ENCODE peak calls at places on chromosomes 2 and 18, in nine cellular contexts. One of them, this sample, is unnamed.

GRCh38 chr18:67938691-67939090 is 422.2 kb upstream of the DSEL start:
- DNase-seq in D721Med: no peak
- DNase-seq in stomach: no peak
- DNase-seq in PC-3: peak
- DNase-seq in fibroblast of mammary gland: peak
- DNase-seq in fibroblast of the aortic adventitia: no peak
- DNase-seq in brain microvascular endothelial cell: no peak
- DNase-seq in cardiac fibroblast: peak
- DNase-seq in sigmoid colon: no peak
- DNase-seq in this sample: no peak

GRCh38 chr2:209986405-209986804 is 16.0 kb upstream of the RPE start:
- DNase-seq in fibroblast of mammary gland: peak
- DNase-seq in stomach: no peak
- DNase-seq in PC-3: peak
- DNase-seq in brain microvascular endothelial cell: no peak
- DNase-seq in fibroblast of the aortic adventitia: no peak
- DNase-seq in sigmoid colon: no peak
- DNase-seq in D721Med: no peak
- DNase-seq in cardiac fibroblast: peak
- DNase-seq in this sample: no peak

GRCh38 chr18:56315363-56315762 is 323.0 kb downstream of the TXNL1 start:
- DNase-seq in PC-3: peak
- DNase-seq in fibroblast of mammary gland: peak
- DNase-seq in cardiac fibroblast: peak
- DNase-seq in brain microvascular endothelial cell: no peak
- DNase-seq in stomach: no peak
- DNase-seq in fibroblast of the aortic adventitia: peak
- DNase-seq in D721Med: no peak
- DNase-seq in sigmoid colon: no peak
- DNase-seq in this sample: peak

GRCh38 chr18:78448106-78448505 is 531.5 kb upstream of the SALL3 start:
- DNase-seq in stomach: no peak
- DNase-seq in sigmoid colon: no peak
- DNase-seq in fibroblast of mammary gland: no peak
- DNase-seq in brain microvascular endothelial cell: no peak
- DNase-seq in cardiac fibroblast: no peak
- DNase-seq in PC-3: no peak
- DNase-seq in D721Med: no peak
- DNase-seq in fibroblast of the aortic adventitia: no peak
- DNase-seq in this sample: no peak

GRCh38 chr2:187547353-187547979 is 6.8 kb downstream of the TFPI start:
- DNase-seq in sigmoid colon: peak
- DNase-seq in cardiac fibroblast: peak
- DNase-seq in brain microvascular endothelial cell: peak
- DNase-seq in D721Med: no peak
- DNase-seq in stomach: no peak
- DNase-seq in PC-3: peak
- DNase-seq in fibroblast of the aortic adventitia: peak
- DNase-seq in fibroblast of mammary gland: peak
- DNase-seq in this sample: peak

GRCh38 chr2:28424799-28425492 is 32.3 kb downstream of the FOSL2 start:
- DNase-seq in PC-3: no peak
- DNase-seq in fibroblast of mammary gland: no peak
- DNase-seq in stomach: no peak
- DNase-seq in fibroblast of the aortic adventitia: no peak
- DNase-seq in cardiac fibroblast: no peak
- DNase-seq in brain microvascular endothelial cell: no peak
- DNase-seq in D721Med: no peak
- DNase-seq in sigmoid colon: no peak
- DNase-seq in this sample: no peak

GRCh38 chr18:22822024-22822423 is 111.1 kb upstream of the RBBP8 start:
- DNase-seq in D721Med: no peak
- DNase-seq in sigmoid colon: no peak
- DNase-seq in stomach: no peak
- DNase-seq in cardiac fibroblast: peak
- DNase-seq in PC-3: peak
- DNase-seq in brain microvascular endothelial cell: peak
- DNase-seq in fibroblast of mammary gland: peak
- DNase-seq in fibroblast of the aortic adventitia: peak
- DNase-seq in this sample: peak

GRCh38 chr2:207546822-207547221 is 17.1 kb downstream of the CREB1 start:
- DNase-seq in cardiac fibroblast: peak
- DNase-seq in D721Med: no peak
- DNase-seq in stomach: no peak
- DNase-seq in fibroblast of mammary gland: no peak
- DNase-seq in fibroblast of the aortic adventitia: peak
- DNase-seq in PC-3: no peak
- DNase-seq in brain microvascular endothelial cell: no peak
- DNase-seq in sigmoid colon: no peak
- DNase-seq in this sample: peak

GRCh38 chr2:119827866-119828507 is 68.3 kb downstream of the PTPN4 start:
- DNase-seq in stomach: no peak
- DNase-seq in D721Med: no peak
- DNase-seq in sigmoid colon: no peak
- DNase-seq in brain microvascular endothelial cell: peak
- DNase-seq in fibroblast of the aortic adventitia: peak
- DNase-seq in cardiac fibroblast: peak
- DNase-seq in fibroblast of mammary gland: peak
- DNase-seq in PC-3: peak
- DNase-seq in this sample: peak

GRCh38 chr2:216473187-216473586 is 25.5 kb upstream of the RPL37A start:
- DNase-seq in fibroblast of the aortic adventitia: no peak
- DNase-seq in D721Med: no peak
- DNase-seq in PC-3: no peak
- DNase-seq in sigmoid colon: no peak
- DNase-seq in fibroblast of mammary gland: no peak
- DNase-seq in stomach: no peak
- DNase-seq in brain microvascular endothelial cell: no peak
- DNase-seq in cardiac fibroblast: no peak
- DNase-seq in this sample: no peak

GRCh38 chr2:177413703-177414102 is 21.1 kb downstream of the AGPS start:
- DNase-seq in fibroblast of the aortic adventitia: no peak
- DNase-seq in brain microvascular endothelial cell: no peak
- DNase-seq in D721Med: no peak
- DNase-seq in cardiac fibroblast: no peak
- DNase-seq in sigmoid colon: no peak
- DNase-seq in PC-3: no peak
- DNase-seq in stomach: no peak
- DNase-seq in fibroblast of mammary gland: no peak
- DNase-seq in this sample: no peak

GRCh38 chr2:241300000-241300399 is 15.5 kb downstream of the HDLBP start:
- DNase-seq in stomach: no peak
- DNase-seq in fibroblast of the aortic adventitia: no peak
- DNase-seq in PC-3: no peak
- DNase-seq in sigmoid colon: no peak
- DNase-seq in fibroblast of mammary gland: no peak
- DNase-seq in cardiac fibroblast: no peak
- DNase-seq in brain microvascular endothelial cell: no peak
- DNase-seq in D721Med: no peak
- DNase-seq in this sample: no peak

GRCh38 chr2:15618449-15618855 is 26.8 kb downstream of the DDX1 start:
- DNase-seq in cardiac fibroblast: no peak
- DNase-seq in PC-3: no peak
- DNase-seq in sigmoid colon: no peak
- DNase-seq in stomach: no peak
- DNase-seq in brain microvascular endothelial cell: no peak
- DNase-seq in D721Med: no peak
- DNase-seq in fibroblast of the aortic adventitia: no peak
- DNase-seq in fibroblast of mammary gland: no peak
- DNase-seq in this sample: no peak

GRCh38 chr2:118309201-118310015 is 221.1 kb downstream of the INSIG2 start:
- DNase-seq in sigmoid colon: no peak
- DNase-seq in D721Med: no peak
- DNase-seq in cardiac fibroblast: no peak
- DNase-seq in PC-3: no peak
- DNase-seq in fibroblast of the aortic adventitia: no peak
- DNase-seq in brain microvascular endothelial cell: no peak
- DNase-seq in stomach: no peak
- DNase-seq in fibroblast of mammary gland: peak
- DNase-seq in this sample: no peak

GRCh38 chr2:127638361-127639110 is 7.4 kb upstream of the GPR17 start:
- DNase-seq in stomach: peak
- DNase-seq in D721Med: no peak
- DNase-seq in fibroblast of mammary gland: peak
- DNase-seq in brain microvascular endothelial cell: no peak
- DNase-seq in PC-3: peak
- DNase-seq in cardiac fibroblast: peak
- DNase-seq in fibroblast of the aortic adventitia: no peak
- DNase-seq in sigmoid colon: no peak
- DNase-seq in this sample: peak

GRCh38 chr2:6653281-6653750 is 212.4 kb downstream of the CMPK2 start:
- DNase-seq in stomach: no peak
- DNase-seq in sigmoid colon: no peak
- DNase-seq in brain microvascular endothelial cell: no peak
- DNase-seq in fibroblast of the aortic adventitia: no peak
- DNase-seq in fibroblast of mammary gland: no peak
- DNase-seq in D721Med: no peak
- DNase-seq in PC-3: no peak
- DNase-seq in cardiac fibroblast: no peak
- DNase-seq in this sample: no peak

GRCh38 chr2:637804-638203 is 39.4 kb downstream of the TMEM18 start:
- DNase-seq in fibroblast of the aortic adventitia: no peak
- DNase-seq in fibroblast of mammary gland: no peak
- DNase-seq in stomach: no peak
- DNase-seq in PC-3: peak
- DNase-seq in brain microvascular endothelial cell: no peak
- DNase-seq in sigmoid colon: no peak
- DNase-seq in D721Med: no peak
- DNase-seq in cardiac fibroblast: no peak
- DNase-seq in this sample: peak

GRCh38 chr18:34809697-34810096 is 99.6 kb downstream of the DTNA start:
- DNase-seq in brain microvascular endothelial cell: peak
- DNase-seq in fibroblast of the aortic adventitia: peak
- DNase-seq in sigmoid colon: peak
- DNase-seq in D721Med: no peak
- DNase-seq in PC-3: peak
- DNase-seq in stomach: no peak
- DNase-seq in fibroblast of mammary gland: peak
- DNase-seq in cardiac fibroblast: peak
- DNase-seq in this sample: peak

GRCh38 chr18:50662775-50663383 is 103.0 kb downstream of the MAPK4 start:
- DNase-seq in fibroblast of mammary gland: no peak
- DNase-seq in cardiac fibroblast: no peak
- DNase-seq in stomach: no peak
- DNase-seq in fibroblast of the aortic adventitia: no peak
- DNase-seq in sigmoid colon: no peak
- DNase-seq in brain microvascular endothelial cell: no peak
- DNase-seq in D721Med: no peak
- DNase-seq in PC-3: no peak
- DNase-seq in this sample: no peak
- TF ChIP-seq CTCF in fibroblast of mammary gland: no peak
- TF ChIP-seq CTCF in cardiac fibroblast: no peak
- TF ChIP-seq CTCF in stomach: no peak
- TF ChIP-seq CTCF in fibroblast of the aortic adventitia: no peak
- TF ChIP-seq CTCF in sigmoid colon: no peak
- TF ChIP-seq CTCF in brain microvascular endothelial cell: no peak
- TF ChIP-seq CTCF in D721Med: no peak
- TF ChIP-seq CTCF in PC-3: no peak
- TF ChIP-seq CTCF in this sample: no peak

DNA sequence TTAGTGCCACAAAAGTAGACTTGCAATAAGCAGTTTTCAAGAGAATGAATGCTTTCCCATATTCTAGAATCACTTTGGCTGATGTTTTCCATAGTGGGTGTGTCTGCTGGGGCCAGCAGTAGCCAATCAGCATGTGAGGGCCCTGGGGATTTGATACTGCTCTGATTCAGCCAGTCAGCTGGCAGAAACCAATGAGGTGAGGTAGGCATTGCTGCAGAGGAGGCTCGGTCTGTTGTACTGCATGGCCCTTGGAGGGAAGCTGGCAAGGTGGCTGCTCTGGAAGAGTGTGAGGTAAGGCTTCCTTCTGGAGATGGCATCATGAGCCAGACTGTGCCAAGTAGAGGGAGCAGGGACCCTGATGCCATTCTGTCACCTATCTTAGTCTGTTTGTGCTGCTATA is 22.7 kb downstream of the TMEM87B start:
- DNase-seq in sigmoid colon: no peak
- DNase-seq in stomach: no peak
- DNase-seq in PC-3: peak
- DNase-seq in brain microvascular endothelial cell: no peak
- DNase-seq in fibroblast of mammary gland: peak
- DNase-seq in fibroblast of the aortic adventitia: peak
- DNase-seq in cardiac fibroblast: peak
- DNase-seq in D721Med: no peak
- DNase-seq in this sample: no peak
- TF ChIP-seq CTCF in sigmoid colon: no peak
- TF ChIP-seq CTCF in stomach: no peak
- TF ChIP-seq CTCF in PC-3: no peak
- TF ChIP-seq CTCF in brain microvascular endothelial cell: no peak
- TF ChIP-seq CTCF in fibroblast of mammary gland: no peak
- TF ChIP-seq CTCF in fibroblast of the aortic adventitia: no peak
- TF ChIP-seq CTCF in cardiac fibroblast: no peak
- TF ChIP-seq CTCF in D721Med: no peak
- TF ChIP-seq CTCF in this sample: no peak

DNA sequence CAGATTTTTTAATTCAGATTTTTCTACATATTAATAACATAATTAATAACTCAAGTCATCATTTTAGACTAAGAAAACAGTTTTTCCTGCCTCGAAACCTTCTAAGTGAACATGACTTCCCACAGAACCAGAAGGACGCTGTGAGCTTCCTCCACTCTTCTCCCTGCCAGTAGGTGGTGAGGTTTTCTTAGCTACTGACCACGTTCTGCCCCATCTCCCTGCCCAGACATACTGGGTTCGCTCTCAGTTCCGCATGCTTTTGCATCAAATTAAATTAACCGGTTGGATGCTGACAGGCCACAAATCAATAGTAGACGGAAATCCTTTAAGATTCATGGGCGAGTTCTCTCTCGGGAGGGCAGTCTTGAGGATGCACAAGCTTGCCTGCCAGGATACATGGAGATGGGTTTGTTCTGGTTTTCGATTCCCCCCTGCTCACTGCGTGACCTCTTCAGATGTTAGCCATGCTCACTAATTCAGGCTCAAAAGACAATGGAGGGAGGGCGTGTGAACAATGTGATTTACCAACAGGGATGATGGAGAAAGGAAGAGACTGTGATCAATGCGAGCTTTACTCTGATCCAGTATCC is 375.9 kb downstream of the EIPR1 start:
- DNase-seq in brain microvascular endothelial cell: no peak
- DNase-seq in stomach: no peak
- DNase-seq in D721Med: no peak
- DNase-seq in sigmoid colon: no peak
- DNase-seq in fibroblast of mammary gland: peak
- DNase-seq in PC-3: no peak
- DNase-seq in fibroblast of the aortic adventitia: peak
- DNase-seq in cardiac fibroblast: peak
- DNase-seq in this sample: no peak
- TF ChIP-seq CTCF in brain microvascular endothelial cell: no peak
- TF ChIP-seq CTCF in stomach: no peak
- TF ChIP-seq CTCF in D721Med: no peak
- TF ChIP-seq CTCF in sigmoid colon: no peak
- TF ChIP-seq CTCF in fibroblast of mammary gland: peak
- TF ChIP-seq CTCF in PC-3: peak
- TF ChIP-seq CTCF in fibroblast of the aortic adventitia: no peak
- TF ChIP-seq CTCF in cardiac fibroblast: no peak
- TF ChIP-seq CTCF in this sample: no peak

DNA sequence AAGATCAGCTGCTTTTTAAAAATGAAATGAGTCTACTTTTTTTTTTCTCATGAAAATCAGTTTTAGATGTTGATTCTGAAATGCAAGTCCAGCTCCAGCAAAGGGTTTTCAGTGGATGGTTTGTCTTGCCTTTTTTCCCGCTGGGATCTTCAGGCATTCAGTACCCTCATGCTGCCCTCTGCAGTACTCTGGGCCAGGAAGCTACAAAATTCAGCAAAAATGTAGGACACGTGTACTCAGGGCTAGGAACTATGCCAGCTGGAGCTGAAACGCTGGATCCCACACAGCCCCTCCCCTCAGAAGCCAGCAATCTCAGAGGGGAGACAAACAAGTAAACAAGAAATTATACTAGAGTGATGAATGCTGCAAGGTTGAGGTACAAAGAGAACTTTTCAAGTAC is 97.3 kb downstream of the MMADHC start:
- DNase-seq in sigmoid colon: no peak
- DNase-seq in PC-3: peak
- DNase-seq in stomach: no peak
- DNase-seq in D721Med: no peak
- DNase-seq in brain microvascular endothelial cell: no peak
- DNase-seq in cardiac fibroblast: no peak
- DNase-seq in fibroblast of the aortic adventitia: no peak
- DNase-seq in fibroblast of mammary gland: peak
- DNase-seq in this sample: peak
- TF ChIP-seq CTCF in sigmoid colon: no peak
- TF ChIP-seq CTCF in PC-3: no peak
- TF ChIP-seq CTCF in stomach: no peak
- TF ChIP-seq CTCF in D721Med: no peak
- TF ChIP-seq CTCF in brain microvascular endothelial cell: peak
- TF ChIP-seq CTCF in cardiac fibroblast: no peak
- TF ChIP-seq CTCF in fibroblast of the aortic adventitia: no peak
- TF ChIP-seq CTCF in fibroblast of mammary gland: no peak
- TF ChIP-seq CTCF in this sample: no peak

This sample was measured in MCF 10A.